ENCODE peak calls at places on chromosomes 7 and 10, in seven cellular contexts. Y is activated naive CD8-positive, alpha-beta T cell treated with anti-CD3 and anti-CD28 coated beads, Interleukin-2, amount 10 ng/mL, durations not matched to agents 7 days and 5 days; C is CD4-positive, alpha-beta T cell; O is activated T-cell treated with anti-CD3 and anti-CD28 coated beads, Interleukin-2, amount 50 U/mL, for 72 hours; E is activated naive CD4-positive, alpha-beta T cell treated with anti-CD3 and anti-CD28 coated beads, Interleukin-2, amount 50 U/mL, for 72 hours; H is T-helper 17 cell; V is heart right ventricle. L is an unnamed sample.

GRCh38 chr7:106840342-106840741 is 24.7 kb upstream of the PIK3CG start:
- ATAC-seq in Y (no peak), H (no peak), V (no peak), C (no peak), O (no peak), E (no peak), L (no peak)

GRCh38 chr7:16630654-16631053 is 14.9 kb downstream of the ANKMY2 start:
- ATAC-seq in V (no peak), Y (no peak), E (no peak), O (no peak), C (no peak), H (no peak), L (no peak)

GRCh38 chr7:78279035-78279434 is 480.5 kb downstream of the PHTF2 start:
- ATAC-seq in C (no peak), H (no peak), E (no peak), O (no peak), Y (no peak), V (no peak), L (no peak)

GRCh38 chr7:101717986-101718746 is 89.1 kb upstream of the MYL10 start:
- ATAC-seq in O (no peak), H (peak), C (no peak), Y (no peak), V (no peak), E (no peak), L (peak)

GRCh38 chr10:98910048-98910447 is 325.6 kb downstream of the HPSE2 start:
- ATAC-seq in Y (no peak), C (no peak), O (no peak), V (no peak), H (no peak), E (no peak), L (no peak)

GRCh38 chr7:50540785-50541579 is 24.2 kb downstream of the DDC start:
- ATAC-seq in E (no peak), O (no peak), V (no peak), Y (no peak), H (no peak), C (no peak), L (no peak)

GRCh38 chr7:47047384-47047783 is 534.5 kb downstream of the TNS3 start:
- ATAC-seq in Y (no peak), H (no peak), C (no peak), E (no peak), O (no peak), V (no peak), L (no peak)

GRCh38 chr10:76034236-76035009 is 603.0 kb downstream of the LRMDA start:
- ATAC-seq in H (no peak), V (no peak), Y (no peak), O (no peak), E (no peak), C (no peak), L (no peak)

GRCh38 chr7:108584211-108584610 is 14.5 kb downstream of the DNAJB9 start:
- ATAC-seq in C (no peak), Y (no peak), O (no peak), V (no peak), H (no peak), E (no peak), L (no peak)

GRCh38 chr7:81769891-81770818 is at the start of gene HGF:
- ATAC-seq in C (no peak), Y (no peak), H (no peak), V (peak), O (no peak), E (no peak), L (peak)

GRCh38 chr10:9605231-9605630 is 1412.4 kb upstream of the CELF2 start:
- ATAC-seq in E (no peak), O (no peak), C (no peak), V (no peak), H (no peak), Y (no peak), L (peak)